ENCODE peak calls at places on chromosomes 11 and 22, in seven cellular contexts. G is GM23248; P is WERI-Rb-1; V is sigmoid colon; B is CD8-positive, alpha-beta memory T cell; J is pancreas; T is right lobe of liver. M is an unnamed sample.

GRCh38 chr11:115391162-115391561 is 113.1 kb downstream of the CADM1 start:
- DNase-seq in J (no peak), P (no peak), V (no peak), T (no peak), B (no peak), G (no peak), M (no peak)

GRCh38 chr11:28965824-28966223 is 857.6 kb downstream of the METTL15 start:
- DNase-seq in P (no peak), J (no peak), V (no peak), T (no peak), G (no peak), B (no peak), M (no peak)

GRCh38 chr11:45665206-45665932 is at the start of gene CHST1:
- DNase-seq in G (peak; percentile 60), V (peak; percentile 74), J (peak; percentile 53), P (peak; percentile 67), B (no peak), T (peak; percentile 73), M (no peak)

GRCh38 chr22:21928048-21928447 is 24.6 kb downstream of the PPM1F start:
- DNase-seq in J (no peak), P (no peak), G (no peak), B (no peak), V (no peak), T (peak; percentile 77), M (no peak)

GRCh38 chr11:118202599-118203422 is 22.0 kb downstream of the JAML start:
- DNase-seq in J (no peak), T (peak; percentile 83), B (peak; percentile 39), G (no peak), P (no peak), V (no peak), M (no peak)

GRCh38 chr11:63870351-63871197 is 31.7 kb downstream of the MARK2 start:
- DNase-seq in P (no peak), G (peak; percentile 36), V (no peak), J (no peak), T (no peak), B (no peak), M (no peak)

GRCh38 chr22:47205562-47205961 is 443.1 kb downstream of the TBC1D22A start:
- DNase-seq in T (no peak), V (no peak), B (no peak), P (no peak), G (no peak), J (no peak), M (peak; percentile 47)

GRCh38 chr11:47225552-47226137 is 10.9 kb downstream of the DDB2 start:
- DNase-seq in G (no peak), B (no peak), T (no peak), J (no peak), V (no peak), P (no peak), M (no peak)

GRCh38 chr11:12007230-12007593 is 1.2 kb downstream of the DKK3 start:
- DNase-seq in G (no peak), V (no peak), T (no peak), J (no peak), P (no peak), B (no peak), M (no peak)

GRCh38 chr11:111426615-111427014 is 47.5 kb upstream of the POU2AF1 start:
- DNase-seq in T (no peak), P (no peak), V (no peak), B (no peak), J (no peak), G (no peak), M (peak; percentile 76)

GRCh38 chr11:79173615-79174014 is 267.2 kb downstream of the TENM4 start:
- DNase-seq in B (no peak), P (no peak), J (no peak), V (no peak), G (peak; percentile 77), T (no peak), M (no peak)

GRCh38 chr11:130068546-130068985 is 1.1 kb upstream of the APLP2 start:
- DNase-seq in J (no peak), V (no peak), T (no peak), P (peak; percentile 12), G (no peak), B (no peak), M (no peak)

GRCh38 chr11:1128333-1129142 is 29.2 kb upstream of the MUC5AC start:
- DNase-seq in J (no peak), B (no peak), G (no peak), T (no peak), V (peak; percentile 46), P (no peak), M (peak; percentile 45)

GRCh38 chr11:47979378-47980092 is 824 bp upstream of the PTPRJ start:
- DNase-seq in V (no peak), J (no peak), P (peak; percentile 43), B (no peak), T (no peak), G (no peak), M (no peak)

GRCh38 chr11:48047616-48048015 is 67.3 kb downstream of the PTPRJ start:
- DNase-seq in V (no peak), J (no peak), T (no peak), P (no peak), G (peak; percentile 70), B (no peak), M (no peak)

GRCh38 chr22:35572552-35572951 is 31.9 kb downstream of the RASD2 start:
- DNase-seq in V (no peak), B (no peak), J (no peak), P (no peak), T (no peak), G (no peak), M (no peak)

GRCh38 chr11:120031612-120032600 is 106.0 kb downstream of the TRIM29 start:
- DNase-seq in G (no peak), B (no peak), P (peak; percentile 84), V (no peak), T (no peak), J (no peak), M (no peak)

GRCh38 chr22:42425989-42426355 is 6.2 kb downstream of the NFAM1 start:
- DNase-seq in P (no peak), G (no peak), B (no peak), T (no peak), V (no peak), J (no peak), M (no peak)

GRCh38 chr11:75422248-75423231 is 10.5 kb downstream of the KLHL35 start:
- DNase-seq in P (no peak), G (no peak), V (no peak), B (no peak), J (peak; percentile 46), T (peak; percentile 75), M (no peak)

GRCh38 chr11:40401132-40401853 is 1058.2 kb downstream of the LRRC4C start:
- DNase-seq in V (no peak), J (no peak), B (no peak), P (no peak), G (no peak), T (no peak), M (no peak)

GRCh38 chr22:22670076-22670795 is 25.8 kb downstream of the GGTLC2 start:
- DNase-seq in V (no peak), B (no peak), T (no peak), J (no peak), P (no peak), G (no peak), M (no peak)

GRCh38 chr11:20274031-20274430 is 89.5 kb upstream of the HTATIP2 start:
- DNase-seq in J (no peak), G (no peak), V (no peak), B (no peak), P (peak; percentile 23), T (no peak), M (no peak)
- H3K27me3 ChIP-seq in J (no peaks in the 10 kb centered on the region), G (peaks cover 28% of the 10 kb centered on the region), V (no peaks in the 10 kb centered on the region), B (no peaks in the 10 kb centered on the region), P (no peaks in the 10 kb centered on the region), T (no peaks in the 10 kb centered on the region), M (peaks cover 36% of the 10 kb centered on the region)

DNA sequence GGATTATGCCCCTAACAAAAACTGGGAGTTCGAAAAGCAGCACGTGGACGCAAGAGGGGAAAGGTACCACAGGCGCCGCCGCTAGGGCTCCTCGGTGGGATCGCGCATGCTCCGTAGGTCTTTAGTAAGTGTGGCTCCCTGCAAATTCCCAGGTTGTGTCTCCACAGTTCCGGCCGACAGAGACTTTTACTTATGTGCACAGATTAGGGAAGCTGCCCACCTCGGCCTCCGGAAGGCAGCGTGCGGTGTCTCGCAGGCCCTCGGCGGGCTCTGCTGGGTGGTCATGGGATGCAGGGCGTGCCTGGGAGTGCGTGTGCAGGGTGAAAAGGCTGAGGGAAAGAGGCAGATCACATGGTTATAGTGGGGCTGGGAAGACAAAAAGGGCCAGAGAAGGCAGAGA is 39.7 kb upstream of the PANX1 start:
- DNase-seq in V (no peak), B (no peak), T (no peak), J (no peak), G (no peak), P (no peak), M (no peak)
- H3K4me3 ChIP-seq in V (no peak overlapping the region), B (no peak overlapping the region), T (no peak overlapping the region), J (no peak overlapping the region), G (no peak overlapping the region), P (no peak overlapping the region), M (no peak overlapping the region)

DNA sequence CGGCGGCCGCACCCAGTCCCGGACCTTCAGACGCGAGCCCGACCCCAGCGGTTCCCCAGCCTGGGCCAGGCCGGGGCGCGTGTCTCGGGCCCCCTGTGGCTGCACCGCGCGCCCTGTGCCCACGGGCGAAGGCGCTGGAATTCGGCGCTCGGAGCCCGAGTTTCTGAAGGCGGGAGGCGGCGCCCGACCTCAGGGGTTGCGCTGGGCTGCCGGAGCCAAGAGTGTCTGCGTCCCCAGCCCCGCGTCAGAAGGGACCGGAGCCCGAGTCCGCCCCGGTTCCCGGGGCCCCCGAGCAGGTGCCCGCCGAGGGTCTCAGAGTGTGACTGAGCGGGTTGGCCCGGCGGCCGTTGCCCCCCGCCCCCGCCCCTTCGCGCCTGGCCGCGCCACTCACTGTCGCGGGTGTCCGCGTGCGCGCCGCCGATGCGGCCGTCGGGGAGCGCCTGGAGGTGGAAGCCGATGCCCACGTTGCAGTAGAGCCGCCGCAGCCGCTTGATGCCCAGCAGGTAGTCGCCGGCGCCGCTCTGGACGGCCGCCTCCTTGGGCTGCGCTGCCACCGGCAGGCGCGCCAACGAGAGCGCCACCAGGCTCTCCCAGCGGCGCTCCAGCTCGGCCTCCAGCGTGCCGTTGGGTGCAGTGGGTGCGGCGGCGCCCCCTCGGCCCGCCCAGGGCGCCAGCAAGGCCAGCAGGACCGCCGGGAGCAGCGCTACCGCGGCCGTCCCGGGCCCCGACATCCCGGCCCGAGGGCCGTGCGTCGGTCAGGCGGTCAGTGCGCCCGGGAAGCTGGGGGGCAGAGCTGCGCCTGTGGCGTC is 583 bp downstream of the FGF4 start:
- DNase-seq in P (no peak), T (no peak), J (no peak), G (no peak), B (no peak), V (no peak), M (no peak)
- H3K27me3 ChIP-seq in P (peaks cover 37% of the 10 kb centered on the region), T (peaks cover 17% of the 10 kb centered on the region), J (no peaks in the 10 kb centered on the region), G (peaks cover 61% of the 10 kb centered on the region), B (no peaks in the 10 kb centered on the region), V (peaks cover 77% of the 10 kb centered on the region), M (peaks cover 66% of the 10 kb centered on the region)

DNA sequence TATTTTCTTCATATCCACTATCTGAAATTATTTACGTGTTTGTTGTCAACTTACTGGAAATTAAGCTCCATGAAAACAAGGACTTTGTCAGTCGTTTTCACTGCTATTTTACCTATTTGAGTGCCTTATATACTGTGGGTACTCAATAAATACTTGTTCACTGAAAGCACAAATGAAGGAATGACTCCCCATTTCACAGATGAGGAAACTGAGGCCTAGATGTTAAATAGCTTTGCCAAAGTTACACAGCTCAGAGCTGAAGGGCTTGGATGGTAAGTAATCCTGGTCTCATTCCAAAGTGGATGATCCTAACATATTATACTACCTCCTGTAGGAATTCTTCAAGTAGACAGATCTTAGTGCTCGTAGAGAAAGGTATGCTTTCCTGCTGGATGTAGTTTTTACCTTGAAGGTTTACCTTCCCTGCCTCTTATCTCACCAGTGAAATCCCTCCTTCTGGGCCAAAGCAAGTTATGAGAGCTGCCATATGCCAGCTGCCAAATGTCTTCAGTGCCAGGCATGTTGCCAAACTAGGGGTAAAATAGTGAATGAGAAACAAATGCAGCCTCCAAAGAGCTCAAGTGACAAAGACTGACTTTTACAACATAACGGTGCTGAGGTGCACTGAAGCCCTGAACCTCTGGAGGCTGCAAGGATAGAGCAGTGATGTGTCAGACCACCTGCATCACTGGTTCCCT is 129.7 kb downstream of the TRIM44 start:
- DNase-seq in T (no peak), J (peak; percentile 40), B (no peak), V (no peak), G (no peak), P (no peak), M (no peak)
- H3K4me3 ChIP-seq in T (no peak overlapping the region), J (no peak overlapping the region), B (no peak overlapping the region), V (no peak overlapping the region), G (no peak overlapping the region), P (no peak overlapping the region), M (no peak overlapping the region)